ENCODE peak calls at places on chromosomes 13 and 19, in seven cellular contexts. One of them, this sample, is unnamed.

GRCh38 chr19:2536461-2536860 is 60.5 kb downstream of the GADD45B start:
- DNase-seq in stimulated activated CD8-positive, alpha-beta memory T cell treated with anti-CD3 and anti-CD28 coated beads, Interleukin-15, amount 100 ng/mL, for 24 hours: no peak
- DNase-seq in AG10803: no peak
- DNase-seq in HS-27A: no peak
- DNase-seq in substantia nigra: no peak
- DNase-seq in central memory CD4-positive, alpha-beta T cell: no peak
- DNase-seq in T-helper 9 cell: no peak
- DNase-seq in this sample: no peak

GRCh38 chr19:15673176-15673654 is 328 bp downstream of the CYP4F12 start:
- DNase-seq in AG10803: no peak
- DNase-seq in HS-27A: no peak
- DNase-seq in central memory CD4-positive, alpha-beta T cell: no peak
- DNase-seq in substantia nigra: no peak
- DNase-seq in T-helper 9 cell: no peak
- DNase-seq in stimulated activated CD8-positive, alpha-beta memory T cell treated with anti-CD3 and anti-CD28 coated beads, Interleukin-15, amount 100 ng/mL, for 24 hours: no peak
- DNase-seq in this sample: no peak

GRCh38 chr19:54255105-54255775 is 1.8 kb downstream of the LILRB5 start:
- DNase-seq in central memory CD4-positive, alpha-beta T cell: no peak
- DNase-seq in T-helper 9 cell: no peak
- DNase-seq in AG10803: no peak
- DNase-seq in substantia nigra: no peak
- DNase-seq in HS-27A: no peak
- DNase-seq in stimulated activated CD8-positive, alpha-beta memory T cell treated with anti-CD3 and anti-CD28 coated beads, Interleukin-15, amount 100 ng/mL, for 24 hours: no peak
- DNase-seq in this sample: no peak

GRCh38 chr13:27536361-27537101 is 83.8 kb downstream of the LNX2 start:
- DNase-seq in T-helper 9 cell: no peak
- DNase-seq in stimulated activated CD8-positive, alpha-beta memory T cell treated with anti-CD3 and anti-CD28 coated beads, Interleukin-15, amount 100 ng/mL, for 24 hours: no peak
- DNase-seq in HS-27A: no peak
- DNase-seq in AG10803: no peak
- DNase-seq in central memory CD4-positive, alpha-beta T cell: no peak
- DNase-seq in substantia nigra: no peak
- DNase-seq in this sample: no peak

GRCh38 chr19:19274716-19275115 is 1.6 kb upstream of the TM6SF2 start:
- DNase-seq in AG10803: no peak
- DNase-seq in substantia nigra: no peak
- DNase-seq in central memory CD4-positive, alpha-beta T cell: no peak
- DNase-seq in HS-27A: no peak
- DNase-seq in T-helper 9 cell: no peak
- DNase-seq in stimulated activated CD8-positive, alpha-beta memory T cell treated with anti-CD3 and anti-CD28 coated beads, Interleukin-15, amount 100 ng/mL, for 24 hours: no peak
- DNase-seq in this sample: no peak

GRCh38 chr13:113724780-113725315 is 34.2 kb upstream of the TMEM255B start:
- DNase-seq in central memory CD4-positive, alpha-beta T cell: peak
- DNase-seq in AG10803: peak
- DNase-seq in substantia nigra: peak
- DNase-seq in T-helper 9 cell: peak
- DNase-seq in stimulated activated CD8-positive, alpha-beta memory T cell treated with anti-CD3 and anti-CD28 coated beads, Interleukin-15, amount 100 ng/mL, for 24 hours: peak
- DNase-seq in HS-27A: no peak
- DNase-seq in this sample: peak

GRCh38 chr13:27007166-27007565 is 164.4 kb downstream of the USP12 start:
- DNase-seq in HS-27A: no peak
- DNase-seq in substantia nigra: no peak
- DNase-seq in AG10803: no peak
- DNase-seq in T-helper 9 cell: no peak
- DNase-seq in central memory CD4-positive, alpha-beta T cell: no peak
- DNase-seq in stimulated activated CD8-positive, alpha-beta memory T cell treated with anti-CD3 and anti-CD28 coated beads, Interleukin-15, amount 100 ng/mL, for 24 hours: no peak
- DNase-seq in this sample: no peak

GRCh38 chr13:79779061-79779460 is 298.1 kb downstream of the NDFIP2 start:
- DNase-seq in substantia nigra: no peak
- DNase-seq in stimulated activated CD8-positive, alpha-beta memory T cell treated with anti-CD3 and anti-CD28 coated beads, Interleukin-15, amount 100 ng/mL, for 24 hours: no peak
- DNase-seq in AG10803: no peak
- DNase-seq in T-helper 9 cell: no peak
- DNase-seq in HS-27A: no peak
- DNase-seq in central memory CD4-positive, alpha-beta T cell: no peak
- DNase-seq in this sample: no peak

GRCh38 chr19:17829855-17830566 is 8.7 kb upstream of the INSL3 start:
- DNase-seq in AG10803: peak
- DNase-seq in substantia nigra: no peak
- DNase-seq in HS-27A: no peak
- DNase-seq in stimulated activated CD8-positive, alpha-beta memory T cell treated with anti-CD3 and anti-CD28 coated beads, Interleukin-15, amount 100 ng/mL, for 24 hours: no peak
- DNase-seq in T-helper 9 cell: no peak
- DNase-seq in central memory CD4-positive, alpha-beta T cell: no peak
- DNase-seq in this sample: no peak

GRCh38 chr19:39563408-39563807 is 23.4 kb upstream of the EID2 start:
- DNase-seq in T-helper 9 cell: no peak
- DNase-seq in AG10803: no peak
- DNase-seq in HS-27A: no peak
- DNase-seq in substantia nigra: no peak
- DNase-seq in central memory CD4-positive, alpha-beta T cell: no peak
- DNase-seq in stimulated activated CD8-positive, alpha-beta memory T cell treated with anti-CD3 and anti-CD28 coated beads, Interleukin-15, amount 100 ng/mL, for 24 hours: no peak
- DNase-seq in this sample: no peak

GRCh38 chr19:49758292-49758691 is 4.8 kb downstream of the TSKS start:
- DNase-seq in substantia nigra: no peak
- DNase-seq in AG10803: peak
- DNase-seq in stimulated activated CD8-positive, alpha-beta memory T cell treated with anti-CD3 and anti-CD28 coated beads, Interleukin-15, amount 100 ng/mL, for 24 hours: no peak
- DNase-seq in central memory CD4-positive, alpha-beta T cell: no peak
- DNase-seq in HS-27A: no peak
- DNase-seq in T-helper 9 cell: no peak
- DNase-seq in this sample: no peak

GRCh38 chr19:49450405-49450804 is 1.2 kb downstream of the PIH1D1 start:
- DNase-seq in stimulated activated CD8-positive, alpha-beta memory T cell treated with anti-CD3 and anti-CD28 coated beads, Interleukin-15, amount 100 ng/mL, for 24 hours: no peak
- DNase-seq in substantia nigra: no peak
- DNase-seq in central memory CD4-positive, alpha-beta T cell: no peak
- DNase-seq in HS-27A: no peak
- DNase-seq in T-helper 9 cell: no peak
- DNase-seq in AG10803: no peak
- DNase-seq in this sample: no peak

GRCh38 chr19:7808108-7808507 is 21.9 kb upstream of the EVI5L start:
- DNase-seq in T-helper 9 cell: no peak
- DNase-seq in stimulated activated CD8-positive, alpha-beta memory T cell treated with anti-CD3 and anti-CD28 coated beads, Interleukin-15, amount 100 ng/mL, for 24 hours: no peak
- DNase-seq in AG10803: no peak
- DNase-seq in HS-27A: no peak
- DNase-seq in substantia nigra: no peak
- DNase-seq in central memory CD4-positive, alpha-beta T cell: no peak
- DNase-seq in this sample: no peak

GRCh38 chr13:97322740-97323342 is 100.7 kb downstream of the MBNL2 start:
- DNase-seq in substantia nigra: no peak
- DNase-seq in T-helper 9 cell: no peak
- DNase-seq in stimulated activated CD8-positive, alpha-beta memory T cell treated with anti-CD3 and anti-CD28 coated beads, Interleukin-15, amount 100 ng/mL, for 24 hours: no peak
- DNase-seq in AG10803: peak
- DNase-seq in HS-27A: no peak
- DNase-seq in central memory CD4-positive, alpha-beta T cell: no peak
- DNase-seq in this sample: no peak

GRCh38 chr13:90760639-90761038 is 586.8 kb upstream of the MIR17HG start:
- DNase-seq in stimulated activated CD8-positive, alpha-beta memory T cell treated with anti-CD3 and anti-CD28 coated beads, Interleukin-15, amount 100 ng/mL, for 24 hours: no peak
- DNase-seq in substantia nigra: no peak
- DNase-seq in HS-27A: no peak
- DNase-seq in AG10803: no peak
- DNase-seq in T-helper 9 cell: no peak
- DNase-seq in central memory CD4-positive, alpha-beta T cell: no peak
- DNase-seq in this sample: no peak

GRCh38 chr13:59527500-59527899 is 636.2 kb downstream of the DIAPH3 start:
- DNase-seq in HS-27A: no peak
- DNase-seq in stimulated activated CD8-positive, alpha-beta memory T cell treated with anti-CD3 and anti-CD28 coated beads, Interleukin-15, amount 100 ng/mL, for 24 hours: no peak
- DNase-seq in substantia nigra: no peak
- DNase-seq in T-helper 9 cell: no peak
- DNase-seq in central memory CD4-positive, alpha-beta T cell: no peak
- DNase-seq in AG10803: no peak
- DNase-seq in this sample: no peak

GRCh38 chr13:86038490-86038889 is 239.3 kb upstream of the SLITRK6 start:
- DNase-seq in AG10803: no peak
- DNase-seq in central memory CD4-positive, alpha-beta T cell: no peak
- DNase-seq in HS-27A: no peak
- DNase-seq in substantia nigra: no peak
- DNase-seq in T-helper 9 cell: no peak
- DNase-seq in stimulated activated CD8-positive, alpha-beta memory T cell treated with anti-CD3 and anti-CD28 coated beads, Interleukin-15, amount 100 ng/mL, for 24 hours: no peak
- DNase-seq in this sample: no peak

GRCh38 chr13:112690242-112690943 is 555 bp downstream of the ATP11A start:
- DNase-seq in AG10803: peak
- DNase-seq in stimulated activated CD8-positive, alpha-beta memory T cell treated with anti-CD3 and anti-CD28 coated beads, Interleukin-15, amount 100 ng/mL, for 24 hours: no peak
- DNase-seq in substantia nigra: peak
- DNase-seq in central memory CD4-positive, alpha-beta T cell: peak
- DNase-seq in T-helper 9 cell: peak
- DNase-seq in HS-27A: no peak
- DNase-seq in this sample: no peak

GRCh38 chr13:25874907-25875306 is 176.9 kb downstream of the SHISA2 start:
- DNase-seq in T-helper 9 cell: peak
- DNase-seq in substantia nigra: no peak
- DNase-seq in AG10803: no peak
- DNase-seq in HS-27A: no peak
- DNase-seq in central memory CD4-positive, alpha-beta T cell: peak
- DNase-seq in stimulated activated CD8-positive, alpha-beta memory T cell treated with anti-CD3 and anti-CD28 coated beads, Interleukin-15, amount 100 ng/mL, for 24 hours: no peak
- DNase-seq in this sample: no peak

GRCh38 chr13:106602178-106602577 is 34.2 kb upstream of the ARGLU1 start:
- DNase-seq in HS-27A: no peak
- DNase-seq in AG10803: no peak
- DNase-seq in T-helper 9 cell: no peak
- DNase-seq in central memory CD4-positive, alpha-beta T cell: no peak
- DNase-seq in stimulated activated CD8-positive, alpha-beta memory T cell treated with anti-CD3 and anti-CD28 coated beads, Interleukin-15, amount 100 ng/mL, for 24 hours: no peak
- DNase-seq in substantia nigra: no peak
- DNase-seq in this sample: no peak

GRCh38 chr13:99926014-99926731 is 45.4 kb downstream of the ZIC5 start:
- DNase-seq in substantia nigra: no peak
- DNase-seq in central memory CD4-positive, alpha-beta T cell: no peak
- DNase-seq in T-helper 9 cell: no peak
- DNase-seq in stimulated activated CD8-positive, alpha-beta memory T cell treated with anti-CD3 and anti-CD28 coated beads, Interleukin-15, amount 100 ng/mL, for 24 hours: no peak
- DNase-seq in HS-27A: peak
- DNase-seq in AG10803: peak
- DNase-seq in this sample: no peak

GRCh38 chr13:24622481-24622880 is 57.7 kb upstream of the ATP12A start:
- DNase-seq in substantia nigra: no peak
- DNase-seq in AG10803: no peak
- DNase-seq in central memory CD4-positive, alpha-beta T cell: no peak
- DNase-seq in T-helper 9 cell: no peak
- DNase-seq in stimulated activated CD8-positive, alpha-beta memory T cell treated with anti-CD3 and anti-CD28 coated beads, Interleukin-15, amount 100 ng/mL, for 24 hours: no peak
- DNase-seq in HS-27A: no peak
- DNase-seq in this sample: no peak

GRCh38 chr19:33500586-33500985 is 21.0 kb downstream of the PEPD start:
- DNase-seq in substantia nigra: no peak
- DNase-seq in central memory CD4-positive, alpha-beta T cell: no peak
- DNase-seq in T-helper 9 cell: no peak
- DNase-seq in AG10803: no peak
- DNase-seq in stimulated activated CD8-positive, alpha-beta memory T cell treated with anti-CD3 and anti-CD28 coated beads, Interleukin-15, amount 100 ng/mL, for 24 hours: no peak
- DNase-seq in HS-27A: no peak
- DNase-seq in this sample: no peak

GRCh38 chr19:49932731-49933131 is 3.4 kb upstream of the NUP62 start:
- DNase-seq in HS-27A: no peak
- DNase-seq in substantia nigra: no peak
- DNase-seq in T-helper 9 cell: peak
- DNase-seq in stimulated activated CD8-positive, alpha-beta memory T cell treated with anti-CD3 and anti-CD28 coated beads, Interleukin-15, amount 100 ng/mL, for 24 hours: no peak
- DNase-seq in AG10803: no peak
- DNase-seq in central memory CD4-positive, alpha-beta T cell: peak
- DNase-seq in this sample: no peak

GRCh38 chr13:23020246-23020843 is 160.4 kb upstream of the SGCG start:
- DNase-seq in AG10803: peak
- DNase-seq in substantia nigra: no peak
- DNase-seq in stimulated activated CD8-positive, alpha-beta memory T cell treated with anti-CD3 and anti-CD28 coated beads, Interleukin-15, amount 100 ng/mL, for 24 hours: peak
- DNase-seq in T-helper 9 cell: no peak
- DNase-seq in central memory CD4-positive, alpha-beta T cell: peak
- DNase-seq in HS-27A: no peak
- DNase-seq in this sample: peak

GRCh38 chr19:51712461-51713081 is 11.2 kb downstream of the HAS1 start:
- DNase-seq in T-helper 9 cell: no peak
- DNase-seq in central memory CD4-positive, alpha-beta T cell: no peak
- DNase-seq in stimulated activated CD8-positive, alpha-beta memory T cell treated with anti-CD3 and anti-CD28 coated beads, Interleukin-15, amount 100 ng/mL, for 24 hours: no peak
- DNase-seq in AG10803: peak
- DNase-seq in HS-27A: no peak
- DNase-seq in substantia nigra: no peak
- DNase-seq in this sample: no peak

GRCh38 chr13:44174769-44175425 is 198.7 kb upstream of the SERP2 start:
- DNase-seq in T-helper 9 cell: no peak
- DNase-seq in AG10803: peak
- DNase-seq in substantia nigra: no peak
- DNase-seq in stimulated activated CD8-positive, alpha-beta memory T cell treated with anti-CD3 and anti-CD28 coated beads, Interleukin-15, amount 100 ng/mL, for 24 hours: no peak
- DNase-seq in central memory CD4-positive, alpha-beta T cell: no peak
- DNase-seq in HS-27A: no peak
- DNase-seq in this sample: no peak

GRCh38 chr19:3852614-3853254 is 16.1 kb downstream of the ZFR2 start:
- DNase-seq in stimulated activated CD8-positive, alpha-beta memory T cell treated with anti-CD3 and anti-CD28 coated beads, Interleukin-15, amount 100 ng/mL, for 24 hours: no peak
- DNase-seq in T-helper 9 cell: peak
- DNase-seq in central memory CD4-positive, alpha-beta T cell: peak
- DNase-seq in substantia nigra: no peak
- DNase-seq in AG10803: peak
- DNase-seq in HS-27A: peak
- DNase-seq in this sample: no peak

GRCh38 chr13:29676535-29676934 is 81.0 kb upstream of the SLC7A1 start:
- DNase-seq in central memory CD4-positive, alpha-beta T cell: no peak
- DNase-seq in substantia nigra: no peak
- DNase-seq in T-helper 9 cell: no peak
- DNase-seq in AG10803: peak
- DNase-seq in HS-27A: no peak
- DNase-seq in stimulated activated CD8-positive, alpha-beta memory T cell treated with anti-CD3 and anti-CD28 coated beads, Interleukin-15, amount 100 ng/mL, for 24 hours: no peak
- DNase-seq in this sample: no peak